ENCODE peak calls at places on chromosomes 5 and 9, in ten cellular contexts. Q is ureter; U is activated naive CD8-positive, alpha-beta T cell treated with anti-CD3 and anti-CD28 coated beads, Interleukin-2, amount 50 U/mL, for 24 hours; C is mucosa of gallbladder; Y is A172; B is activated gamma-delta T cell treated with Interleukin-2 at 50 U/mL for 16 hours; Z is M059J; V is fibroblast of mammary gland; R is cerebellar cortex; I is amniotic stem cell. X is an unnamed sample.

GRCh38 chr9:35661756-35662350 is 3.1 kb downstream of the ARHGEF39 start:
- DNase-seq in Q (no peak), Z (no peak), R (no peak), I (no peak), U (no peak), Y (no peak), V (no peak), B (peak), C (no peak), X (no peak)

GRCh38 chr5:179865471-179866240 is 7.0 kb upstream of the MRNIP start:
- DNase-seq in I (no peak), C (no peak), B (no peak), R (no peak), Y (no peak), Z (no peak), V (no peak), Q (no peak), U (no peak), X (no peak)

GRCh38 chr5:138632900-138633489 is 57.8 kb upstream of the HSPA9 start:
- DNase-seq in R (peak), Y (peak), U (peak), C (peak), B (no peak), Q (peak), Z (no peak), V (peak), I (no peak), X (peak)

GRCh38 chr5:123960526-123960925 is 448.5 kb downstream of the CSNK1G3 start:
- DNase-seq in Z (no peak), V (no peak), C (no peak), Q (no peak), R (no peak), I (no peak), U (no peak), B (no peak), Y (no peak), X (no peak)

GRCh38 chr9:131590449-131590848 is 45.1 kb downstream of the PRRT1B start:
- DNase-seq in B (no peak), V (no peak), C (no peak), Q (no peak), I (no peak), U (no peak), Y (no peak), R (no peak), Z (no peak), X (no peak)

GRCh38 chr9:21919377-21920362 is 74.5 kb downstream of the CDKN2A start:
- DNase-seq in I (no peak), U (no peak), Z (peak), B (peak), C (peak), Q (no peak), R (no peak), V (peak), Y (no peak), X (peak)

GRCh38 chr5:115703514-115703913 is 77.7 kb upstream of the TMED7 start:
- DNase-seq in U (no peak), Q (no peak), B (no peak), Y (no peak), C (no peak), R (no peak), Z (no peak), V (no peak), I (no peak), X (no peak)

GRCh38 chr5:137858223-137858916 is 9.3 kb upstream of the MYOT start:
- DNase-seq in V (peak), Z (peak), R (no peak), I (no peak), U (no peak), Q (no peak), Y (peak), B (no peak), C (no peak), X (no peak)

GRCh38 chr9:26243298-26243697 is 565.1 kb upstream of the TUSC1 start:
- DNase-seq in Y (peak), I (no peak), U (no peak), C (no peak), Q (no peak), R (no peak), V (no peak), Z (no peak), B (no peak), X (no peak)

GRCh38 chr5:136084698-136085097 is 47.9 kb upstream of the SMAD5 start:
- DNase-seq in Z (no peak), U (no peak), V (no peak), Y (no peak), Q (peak), B (no peak), I (no peak), C (peak), R (peak), X (no peak)

GRCh38 chr9:99824378-99825157 is 2.9 kb downstream of the NR4A3 start:
- DNase-seq in Z (peak), V (no peak), C (no peak), B (peak), U (peak), I (peak), Q (peak), R (peak), Y (no peak), X (peak)

GRCh38 chr9:93011114-93011513 is 47.4 kb upstream of the SUSD3 start:
- DNase-seq in Z (no peak), R (no peak), B (no peak), Y (no peak), V (no peak), I (no peak), U (no peak), Q (peak), C (no peak), X (peak)

GRCh38 chr9:136512651-136513066 is 29.8 kb upstream of the SEC16A start:
- DNase-seq in R (no peak), V (no peak), Z (no peak), C (no peak), I (no peak), B (no peak), Q (no peak), Y (no peak), U (no peak), X (no peak)

GRCh38 chr9:99259231-99259918 is 37.3 kb downstream of the SEC61B start:
- DNase-seq in Z (peak), U (peak), R (peak), I (no peak), Q (peak), Y (peak), B (peak), V (peak), C (peak), X (no peak)

GRCh38 chr9:6428940-6429889 is 16.2 kb downstream of the UHRF2 start:
- DNase-seq in R (no peak), B (no peak), Z (peak), V (peak), Q (no peak), I (no peak), C (no peak), U (no peak), Y (no peak), X (no peak)

GRCh38 chr9:32589083-32589713 is 16.2 kb upstream of the NDUFB6 start:
- DNase-seq in C (no peak), I (no peak), R (peak), U (no peak), Z (peak), V (peak), B (no peak), Q (no peak), Y (peak), X (no peak)

GRCh38 chr9:6552033-6552737 is 93.3 kb downstream of the GLDC start:
- DNase-seq in Q (no peak), B (no peak), C (no peak), Y (peak), I (peak), Z (peak), U (no peak), R (no peak), V (peak), X (no peak)